ENCODE peak calls at places on chromosome 9, in four cellular contexts. One of them, this sample, is unnamed.

GRCh38 chr9:73219985-73220626 is 68.4 kb downstream of the ANXA1 start:
- DNase-seq in neural crest cell: no peak
- DNase-seq in mucosa of descending colon: no peak
- DNase-seq in adrenal gland: no peak
- DNase-seq in this sample: no peak

GRCh38 chr9:89687848-89688247 is 83.0 kb downstream of the GADD45G start:
- DNase-seq in adrenal gland: no peak
- DNase-seq in mucosa of descending colon: no peak
- DNase-seq in neural crest cell: no peak
- DNase-seq in this sample: no peak

GRCh38 chr9:15824310-15824709 is 271.5 kb downstream of the CCDC171 start:
- DNase-seq in adrenal gland: no peak
- DNase-seq in mucosa of descending colon: no peak
- DNase-seq in neural crest cell: no peak
- DNase-seq in this sample: no peak

GRCh38 chr9:116073826-116074225 is 79.8 kb upstream of the PAPPA start:
- DNase-seq in neural crest cell: no peak
- DNase-seq in adrenal gland: no peak
- DNase-seq in mucosa of descending colon: no peak
- DNase-seq in this sample: no peak

GRCh38 chr9:35725362-35725761 is 6.6 kb downstream of the TLN1 start:
- DNase-seq in mucosa of descending colon: no peak
- DNase-seq in adrenal gland: no peak
- DNase-seq in neural crest cell: no peak
- DNase-seq in this sample: no peak

GRCh38 chr9:129414377-129415021 is 206.4 kb downstream of the C9orf50 start:
- DNase-seq in neural crest cell: peak
- DNase-seq in adrenal gland: no peak
- DNase-seq in mucosa of descending colon: peak
- DNase-seq in this sample: no peak

GRCh38 chr9:87533291-87533690 is 35.6 kb downstream of the DAPK1 start:
- DNase-seq in adrenal gland: no peak
- DNase-seq in mucosa of descending colon: no peak
- DNase-seq in neural crest cell: no peak
- DNase-seq in this sample: no peak

GRCh38 chr9:103483471-103484096 is 488.5 kb downstream of the CYLC2 start:
- DNase-seq in neural crest cell: no peak
- DNase-seq in adrenal gland: no peak
- DNase-seq in mucosa of descending colon: no peak
- DNase-seq in this sample: no peak

GRCh38 chr9:26310294-26310693 is 582.3 kb downstream of the CAAP1 start:
- DNase-seq in adrenal gland: no peak
- DNase-seq in neural crest cell: no peak
- DNase-seq in mucosa of descending colon: no peak
- DNase-seq in this sample: no peak

GRCh38 chr9:133956520-133957076 is 35.5 kb downstream of the VAV2 start:
- DNase-seq in adrenal gland: peak
- DNase-seq in mucosa of descending colon: no peak
- DNase-seq in neural crest cell: no peak
- DNase-seq in this sample: peak

GRCh38 chr9:97366889-97367288 is 45.0 kb upstream of the TDRD7 start:
- DNase-seq in mucosa of descending colon: no peak
- DNase-seq in neural crest cell: no peak
- DNase-seq in adrenal gland: no peak
- DNase-seq in this sample: no peak

GRCh38 chr9:109769250-109769649 is 10.7 kb upstream of the PALM2AKAP2 start:
- DNase-seq in neural crest cell: no peak
- DNase-seq in adrenal gland: no peak
- DNase-seq in mucosa of descending colon: no peak
- DNase-seq in this sample: no peak

GRCh38 chr9:120872775-120873502 is 4.0 kb downstream of the PHF19 start:
- DNase-seq in adrenal gland: no peak
- DNase-seq in neural crest cell: no peak
- DNase-seq in mucosa of descending colon: no peak
- DNase-seq in this sample: no peak

GRCh38 chr9:14308751-14309140 is 5.2 kb downstream of the NFIB start:
- DNase-seq in mucosa of descending colon: no peak
- DNase-seq in adrenal gland: no peak
- DNase-seq in neural crest cell: no peak
- DNase-seq in this sample: no peak

GRCh38 chr9:90827181-90827866 is 25.7 kb downstream of the SYK start:
- DNase-seq in neural crest cell: no peak
- DNase-seq in mucosa of descending colon: no peak
- DNase-seq in adrenal gland: no peak
- DNase-seq in this sample: peak

GRCh38 chr9:125361837-125362531 is 100.4 kb downstream of the GAPVD1 start:
- DNase-seq in mucosa of descending colon: peak
- DNase-seq in neural crest cell: no peak
- DNase-seq in adrenal gland: no peak
- DNase-seq in this sample: no peak

GRCh38 chr9:120439147-120439546 is 140.8 kb downstream of the CDK5RAP2 start:
- DNase-seq in mucosa of descending colon: no peak
- DNase-seq in neural crest cell: no peak
- DNase-seq in adrenal gland: peak
- DNase-seq in this sample: no peak

GRCh38 chr9:19975499-19975898 is 186.7 kb upstream of the SLC24A2 start:
- DNase-seq in mucosa of descending colon: no peak
- DNase-seq in adrenal gland: no peak
- DNase-seq in neural crest cell: no peak
- DNase-seq in this sample: no peak

GRCh38 chr9:107020040-107020530 is 157.1 kb downstream of the ZNF462 start:
- DNase-seq in mucosa of descending colon: no peak
- DNase-seq in neural crest cell: no peak
- DNase-seq in adrenal gland: no peak
- DNase-seq in this sample: no peak

GRCh38 chr9:94538908-94539307 is 16.0 kb upstream of the PCAT7 start:
- DNase-seq in neural crest cell: no peak
- DNase-seq in adrenal gland: no peak
- DNase-seq in mucosa of descending colon: no peak
- DNase-seq in this sample: no peak

GRCh38 chr9:99172129-99173091 is 49.3 kb downstream of the ALG2 start:
- DNase-seq in adrenal gland: no peak
- DNase-seq in mucosa of descending colon: no peak
- DNase-seq in neural crest cell: no peak
- DNase-seq in this sample: no peak

GRCh38 chr9:115016369-115016768 is 86.0 kb upstream of the TNFSF8 start:
- DNase-seq in adrenal gland: no peak
- DNase-seq in neural crest cell: no peak
- DNase-seq in mucosa of descending colon: peak
- DNase-seq in this sample: no peak

GRCh38 chr9:72661401-72662135 is 140.2 kb downstream of the TMC1 start:
- DNase-seq in neural crest cell: no peak
- DNase-seq in adrenal gland: no peak
- DNase-seq in mucosa of descending colon: no peak
- DNase-seq in this sample: no peak

GRCh38 chr9:35826071-35826701 is 2.3 kb downstream of the FAM221B start:
- DNase-seq in neural crest cell: no peak
- DNase-seq in adrenal gland: peak
- DNase-seq in mucosa of descending colon: peak
- DNase-seq in this sample: no peak

GRCh38 chr9:76766126-76766525 is 1.9 kb downstream of the PCA3 start:
- DNase-seq in neural crest cell: no peak
- DNase-seq in adrenal gland: no peak
- DNase-seq in mucosa of descending colon: no peak
- DNase-seq in this sample: no peak

GRCh38 chr9:27355166-27355565 is 58.2 kb upstream of the EQTN start:
- DNase-seq in adrenal gland: no peak
- DNase-seq in neural crest cell: no peak
- DNase-seq in mucosa of descending colon: no peak
- DNase-seq in this sample: no peak

GRCh38 chr9:121388140-121388925 is 18.3 kb upstream of the STOM start:
- DNase-seq in mucosa of descending colon: no peak
- DNase-seq in adrenal gland: no peak
- DNase-seq in neural crest cell: no peak
- DNase-seq in this sample: no peak

GRCh38 chr9:87714819-87715218 is 11.1 kb upstream of the CTSL start:
- DNase-seq in mucosa of descending colon: peak
- DNase-seq in adrenal gland: peak
- DNase-seq in neural crest cell: no peak
- DNase-seq in this sample: no peak

GRCh38 chr9:136119259-136120118 is 814 bp upstream of the TMEM250 start:
- DNase-seq in neural crest cell: no peak
- DNase-seq in adrenal gland: peak
- DNase-seq in mucosa of descending colon: peak
- DNase-seq in this sample: no peak

GRCh38 chr9:35940474-35941467 is 17.2 kb downstream of the OR2S2 start:
- DNase-seq in adrenal gland: no peak
- DNase-seq in mucosa of descending colon: no peak
- DNase-seq in neural crest cell: no peak
- DNase-seq in this sample: no peak

GRCh38 chr9:137293094-137293481 is 9.0 kb downstream of the NRARP start:
- DNase-seq in mucosa of descending colon: peak
- DNase-seq in neural crest cell: no peak
- DNase-seq in adrenal gland: no peak
- DNase-seq in this sample: no peak

GRCh38 chr9:136849960-136850865 is 1.0 kb downstream of the PHPT1 start:
- DNase-seq in mucosa of descending colon: peak
- DNase-seq in adrenal gland: no peak
- DNase-seq in neural crest cell: no peak
- DNase-seq in this sample: no peak

GRCh38 chr9:78253285-78253684 is 17.4 kb downstream of the CEP78 start:
- DNase-seq in mucosa of descending colon: no peak
- DNase-seq in neural crest cell: no peak
- DNase-seq in adrenal gland: no peak
- DNase-seq in this sample: no peak

GRCh38 chr9:135926402-135927194 is 19.3 kb upstream of the CAMSAP1 start:
- DNase-seq in neural crest cell: peak
- DNase-seq in adrenal gland: peak
- DNase-seq in mucosa of descending colon: peak
- DNase-seq in this sample: peak

GRCh38 chr9:7320139-7320538 is 479.4 kb downstream of the DMAC1 start:
- DNase-seq in mucosa of descending colon: no peak
- DNase-seq in neural crest cell: no peak
- DNase-seq in adrenal gland: no peak
- DNase-seq in this sample: no peak

GRCh38 chr9:91144782-91145181 is 216.9 kb downstream of the AUH start:
- DNase-seq in mucosa of descending colon: no peak
- DNase-seq in adrenal gland: no peak
- DNase-seq in neural crest cell: no peak
- DNase-seq in this sample: no peak

GRCh38 chr9:14250779-14251145 is 63.2 kb downstream of the NFIB start:
- DNase-seq in adrenal gland: no peak
- DNase-seq in neural crest cell: no peak
- DNase-seq in mucosa of descending colon: no peak
- DNase-seq in this sample: no peak

GRCh38 chr9:22005700-22006605 is 3.2 kb downstream of the CDKN2B start:
- DNase-seq in adrenal gland: no peak
- DNase-seq in mucosa of descending colon: no peak
- DNase-seq in neural crest cell: no peak
- DNase-seq in this sample: peak

GRCh38 chr9:22010881-22011625 is 1.9 kb upstream of the CDKN2B start:
- DNase-seq in mucosa of descending colon: peak
- DNase-seq in neural crest cell: peak
- DNase-seq in adrenal gland: no peak
- DNase-seq in this sample: no peak

GRCh38 chr9:22008662-22009562 is at the start of gene CDKN2B:
- DNase-seq in neural crest cell: peak
- DNase-seq in mucosa of descending colon: peak
- DNase-seq in adrenal gland: peak
- DNase-seq in this sample: peak

GRCh38 chr9:22005083-22005699 is 3.9 kb downstream of the CDKN2B start:
- DNase-seq in mucosa of descending colon: no peak
- DNase-seq in neural crest cell: no peak
- DNase-seq in adrenal gland: no peak
- DNase-seq in this sample: no peak

DNA sequence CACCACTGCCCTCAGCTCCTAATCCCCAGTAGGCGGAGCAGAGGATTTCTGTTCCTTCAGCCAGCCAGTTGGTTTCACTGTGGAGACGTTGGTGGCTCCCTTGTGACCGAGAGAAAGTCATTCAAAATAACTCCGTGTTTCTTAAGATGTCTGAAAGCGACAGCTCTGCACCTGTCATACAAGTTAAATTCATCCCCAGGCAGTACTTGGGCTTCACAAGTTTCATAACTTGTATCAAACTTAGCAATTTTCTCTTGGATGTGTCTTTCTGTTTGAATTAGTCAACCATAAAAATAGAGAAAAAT is 410 bp upstream of the CDKN2B start:
- DNase-seq in neural crest cell: no peak
- DNase-seq in mucosa of descending colon: no peak
- DNase-seq in adrenal gland: no peak
- DNase-seq in this sample: no peak
- TF ChIP-seq CTCF in neural crest cell: no peak
- TF ChIP-seq CTCF in mucosa of descending colon: no peak
- TF ChIP-seq CTCF in adrenal gland: peak
- TF ChIP-seq CTCF in this sample: no peak

DNA sequence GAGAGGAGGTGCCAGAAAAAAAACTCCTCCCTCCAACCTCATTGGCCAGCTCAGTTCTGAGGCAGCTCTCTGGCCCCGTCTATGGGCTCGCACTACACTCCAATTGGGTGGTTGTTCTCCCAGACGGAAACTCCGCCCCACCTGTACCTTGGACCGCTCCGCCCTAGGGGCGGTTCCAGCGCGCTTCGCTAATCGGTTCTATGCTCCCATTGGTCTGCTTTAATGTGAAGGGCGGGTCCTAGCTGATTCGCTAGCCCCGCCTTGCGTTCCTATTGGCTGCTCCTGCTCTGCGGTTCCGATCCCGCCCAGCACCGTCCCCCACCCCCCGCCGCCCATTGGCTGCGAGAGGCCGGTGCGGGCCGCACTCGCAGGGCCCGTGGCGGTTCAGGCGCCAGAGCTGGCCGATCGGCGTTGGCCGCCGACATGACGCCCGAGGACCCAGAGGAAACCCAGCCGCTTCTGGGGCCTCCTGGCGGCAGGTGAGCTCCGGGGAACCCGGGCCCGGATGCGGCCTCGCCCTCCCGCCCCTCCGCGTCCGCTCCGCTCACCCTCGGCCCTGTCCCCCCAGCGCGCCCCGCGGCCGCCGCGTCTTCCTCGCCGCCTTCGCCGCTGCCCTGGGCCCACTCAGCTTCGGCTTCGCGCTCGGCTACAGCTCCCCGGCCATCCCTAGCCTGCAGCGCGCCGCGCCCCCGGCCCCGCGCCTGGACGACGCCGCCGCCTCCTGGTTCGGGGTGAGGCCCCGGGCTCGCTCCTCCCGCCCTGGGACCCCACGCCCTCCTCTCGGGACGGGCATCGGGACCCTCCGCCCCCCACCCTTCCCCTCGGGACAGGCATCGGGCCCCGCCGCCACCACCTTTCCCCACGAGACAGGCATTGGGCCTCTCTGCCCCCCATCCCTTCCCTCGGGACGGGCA is at the start of gene SLC2A8:
- DNase-seq in mucosa of descending colon: peak
- DNase-seq in adrenal gland: peak
- DNase-seq in neural crest cell: peak
- DNase-seq in this sample: peak
- TF ChIP-seq CTCF in mucosa of descending colon: peak
- TF ChIP-seq CTCF in adrenal gland: peak
- TF ChIP-seq CTCF in neural crest cell: peak
- TF ChIP-seq CTCF in this sample: peak

GRCh38 chr9:79428422-79428821 is 143.3 kb upstream of the TLE4 start:
- DNase-seq in adrenal gland: no peak
- DNase-seq in neural crest cell: no peak
- DNase-seq in mucosa of descending colon: no peak
- DNase-seq in this sample: no peak
- TF ChIP-seq CTCF in adrenal gland: no peak
- TF ChIP-seq CTCF in neural crest cell: no peak
- TF ChIP-seq CTCF in mucosa of descending colon: no peak
- TF ChIP-seq CTCF in this sample: no peak

GRCh38 chr9:86043999-86044398 is 55.4 kb downstream of the GOLM1 start:
- DNase-seq in mucosa of descending colon: no peak
- DNase-seq in neural crest cell: no peak
- DNase-seq in adrenal gland: no peak
- DNase-seq in this sample: peak
- TF ChIP-seq CTCF in mucosa of descending colon: no peak
- TF ChIP-seq CTCF in neural crest cell: peak
- TF ChIP-seq CTCF in adrenal gland: no peak
- TF ChIP-seq CTCF in this sample: no peak

This sample was measured in osteocyte.